ENCODE peak calls at places on chromosome 16, in five cellular contexts. I is heart left ventricle, E is testis, F is ovary, X is gastrocnemius medialis. C is an unnamed sample.

GRCh38 chr16:77723108-77723514 is 797 bp downstream of the NUDT7 start:
- DNase-seq in X (peak; percentile 11), F (peak; percentile 16), E (no peak), I (peak; percentile 23), C (no peak)

GRCh38 chr16:74019608-74020007 is 277.0 kb upstream of the PSMD7 start:
- DNase-seq in F (no peak), X (no peak), I (no peak), E (no peak), C (no peak)

GRCh38 chr16:11566398-11566797 is 20.3 kb downstream of the LITAF start:
- DNase-seq in F (no peak), X (no peak), E (no peak), I (no peak), C (no peak)

GRCh38 chr16:86389566-86390328 is 120.6 kb upstream of the FOXF1 start:
- DNase-seq in X (no peak), F (no peak), E (no peak), I (no peak), C (no peak)

GRCh38 chr16:70660672-70661350 is 14.5 kb downstream of the IL34 start:
- DNase-seq in F (no peak), I (no peak), E (no peak), X (no peak), C (no peak)

GRCh38 chr16:8716592-8716991 is 42.2 kb downstream of the ABAT start:
- DNase-seq in I (no peak), X (no peak), F (no peak), E (no peak), C (no peak)

GRCh38 chr16:86291491-86291890 is 218.8 kb upstream of the FOXF1 start:
- DNase-seq in I (no peak), E (no peak), F (no peak), X (no peak), C (no peak)

GRCh38 chr16:57801856-57802634 is at the start of gene KIFC3:
- DNase-seq in I (peak; percentile 92), F (peak; percentile 94), X (peak; percentile 31), E (peak; percentile 90), C (no peak)

GRCh38 chr16:55018881-55019280 is 88.2 kb downstream of the IRX5 start:
- DNase-seq in F (no peak), I (no peak), X (no peak), E (no peak), C (no peak)

GRCh38 chr16:31110106-31111034 is 2.2 kb downstream of the BCKDK start:
- DNase-seq in E (no peak), X (peak; percentile 40), I (no peak), F (no peak), C (no peak)

GRCh38 chr16:84827131-84827574 is 7.4 kb downstream of the CRISPLD2 start:
- DNase-seq in I (no peak), E (no peak), X (peak; percentile 39), F (no peak), C (no peak)
- TF ChIP-seq POLR2A in I (no peak), E (no peak), X (no peak), F (no peak), C (no peak)

GRCh38 chr16:104355-104754 is 26.3 kb downstream of the MPG start:
- DNase-seq in X (peak; percentile 75), E (no peak), F (no peak), I (no peak), C (no peak)

GRCh38 chr16:106623-107324 is 28.7 kb downstream of the MPG start:
- DNase-seq in F (peak; percentile 56), I (peak; percentile 58), X (peak; percentile 49), E (peak; percentile 80), C (no peak)

GRCh38 chr16:104828-105374 is 26.9 kb downstream of the MPG start:
- DNase-seq in E (no peak), X (no peak), F (no peak), I (no peak), C (no peak)

GRCh38 chr16:102060-102855 is 24.2 kb downstream of the MPG start:
- DNase-seq in F (peak; percentile 80), X (peak; percentile 87), E (peak; percentile 64), I (peak; percentile 78), C (no peak)

DNA sequence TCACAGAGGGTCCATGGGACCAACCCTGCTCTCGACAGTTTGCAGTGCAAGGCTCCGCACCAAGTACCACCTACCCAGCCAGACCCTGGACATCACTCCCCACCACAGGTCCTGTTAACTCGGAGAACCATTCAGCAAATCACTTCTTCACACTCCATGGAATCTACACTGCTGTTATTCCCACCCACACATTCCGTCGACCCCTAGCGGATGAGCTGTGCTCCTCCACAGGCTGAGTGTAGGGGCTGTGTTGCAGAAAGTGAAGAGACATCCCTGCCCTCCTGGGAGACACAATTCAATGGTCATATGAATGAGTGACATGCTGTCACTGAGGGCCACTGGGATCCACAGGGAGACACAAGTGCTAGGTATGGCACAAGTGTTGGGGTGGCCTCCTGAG is 27.5 kb downstream of the MPG start:
- DNase-seq in F (no peak), E (no peak), X (no peak), I (no peak), C (no peak)
- TF ChIP-seq CTCF in F (no peak), E (no peak), X (no peak), I (no peak), C (no peak)

GRCh38 chr16:63292036-63292435 is 1255.8 kb upstream of the CDH8 start:
- DNase-seq in F (no peak), I (no peak), E (no peak), X (no peak), C (no peak)

GRCh38 chr16:63289834-63290460 is 1253.7 kb upstream of the CDH8 start:
- DNase-seq in E (peak; percentile 66), I (peak; percentile 8), F (no peak), X (no peak), C (no peak)

DNA sequence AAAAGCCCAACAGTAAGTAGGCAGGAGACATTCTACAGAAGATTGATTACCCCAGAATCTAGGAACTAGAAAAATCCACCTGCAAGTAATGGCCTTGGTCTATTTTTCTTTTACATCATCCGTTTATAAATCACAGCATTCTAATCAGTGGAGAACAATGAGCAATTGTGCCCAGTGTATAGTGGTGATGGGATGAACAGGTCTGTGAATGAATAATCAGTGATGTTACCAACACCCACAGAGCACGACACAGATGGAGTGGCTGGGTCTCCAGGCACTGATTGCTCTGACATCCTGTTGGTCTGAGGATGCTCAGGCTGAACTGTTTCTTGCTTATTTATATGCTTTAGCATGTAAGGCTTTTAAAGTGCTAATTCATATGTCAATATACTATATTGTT is 1251.2 kb upstream of the CDH8 start:
- DNase-seq in I (no peak), F (no peak), X (no peak), E (no peak), C (no peak)
- TF ChIP-seq POLR2A in I (no peak), F (no peak), X (no peak), E (no peak), C (no peak)

GRCh38 chr16:548586-548985 is 11.6 kb upstream of the PRR35 start:
- DNase-seq in F (no peak), I (no peak), E (no peak), X (no peak), C (no peak)

GRCh38 chr16:544517-544916 is 15.7 kb upstream of the PRR35 start:
- DNase-seq in F (no peak), X (no peak), E (no peak), I (no peak), C (no peak)

GRCh38 chr16:549544-550263 is 10.5 kb upstream of the PRR35 start:
- DNase-seq in X (no peak), F (no peak), E (no peak), I (no peak), C (no peak)

GRCh38 chr16:543301-544164 is 16.0 kb downstream of the CAPN15 start:
- DNase-seq in E (no peak), I (no peak), F (no peak), X (no peak), C (no peak)

DNA sequence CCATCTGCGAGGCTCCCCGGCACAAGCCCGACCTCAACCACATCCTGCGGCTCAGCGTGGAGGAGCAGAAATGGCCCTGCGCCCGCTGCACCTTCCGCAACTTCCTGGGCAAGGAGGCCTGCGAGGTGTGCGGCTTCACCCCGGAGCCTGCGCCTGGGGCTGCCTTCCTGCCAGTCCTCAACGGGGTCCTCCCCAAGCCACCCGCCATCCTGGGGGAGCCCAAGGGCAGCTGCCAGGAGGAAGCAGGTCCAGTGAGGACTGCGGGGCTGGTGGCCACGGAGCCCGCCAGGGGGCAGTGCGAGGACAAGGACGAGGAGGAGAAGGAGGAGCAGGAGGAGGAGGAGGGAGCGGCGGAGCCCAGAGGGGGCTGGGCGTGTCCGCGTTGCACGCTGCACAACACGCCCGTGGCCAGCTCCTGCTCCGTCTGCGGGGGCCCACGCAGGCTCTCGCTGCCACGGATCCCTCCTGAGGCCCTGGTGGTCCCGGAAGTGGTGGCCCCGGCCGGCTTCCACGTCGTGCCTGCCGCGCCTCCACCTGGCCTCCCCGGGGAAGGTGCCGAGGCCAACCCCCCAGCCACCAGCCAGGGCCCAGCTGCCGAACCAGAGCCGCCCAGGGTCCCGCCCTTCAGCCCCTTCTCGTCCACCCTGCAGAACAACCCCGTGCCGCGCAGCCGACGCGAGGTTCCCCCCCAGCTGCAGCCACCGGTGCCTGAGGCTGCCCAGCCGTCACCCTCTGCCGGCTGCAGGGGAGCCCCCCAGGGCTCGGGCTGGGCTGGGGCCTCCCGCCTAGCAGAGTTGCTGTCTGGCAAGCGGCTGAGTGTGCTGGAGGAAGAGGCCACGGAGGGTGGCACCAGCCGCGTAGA is 13.1 kb upstream of the PRR35 start:
- DNase-seq in I (peak; percentile 58), X (peak; percentile 59), E (peak; percentile 84), F (peak; percentile 95), C (peak; percentile 75)
- TF ChIP-seq CTCF in I (peak; percentile 50), X (peak; percentile 42), E (peak; percentile 68), F (peak; percentile 54), C (peak; percentile 48)

GRCh38 chr16:84087461-84088151 is 29.1 kb downstream of the MBTPS1 start:
- DNase-seq in X (no peak), F (no peak), E (no peak), I (no peak), C (no peak)
- TF ChIP-seq POLR2A in X (no peak), F (no peak), E (no peak), I (no peak), C (no peak)

GRCh38 chr16:89987169-89987568 is 32.1 kb downstream of the DBNDD1 start:
- DNase-seq in X (no peak), F (no peak), E (no peak), I (no peak), C (no peak)
- TF ChIP-seq CTCF in X (no peak), F (no peak), E (no peak), I (no peak), C (no peak)

GRCh38 chr16:4687946-4688673 is 5.3 kb upstream of the NUDT16L1 start:
- DNase-seq in X (peak; percentile 83), F (no peak), E (no peak), I (no peak), C (no peak)
- TF ChIP-seq POLR2A in X (no peak), F (no peak), E (no peak), I (no peak), C (no peak)

DNA sequence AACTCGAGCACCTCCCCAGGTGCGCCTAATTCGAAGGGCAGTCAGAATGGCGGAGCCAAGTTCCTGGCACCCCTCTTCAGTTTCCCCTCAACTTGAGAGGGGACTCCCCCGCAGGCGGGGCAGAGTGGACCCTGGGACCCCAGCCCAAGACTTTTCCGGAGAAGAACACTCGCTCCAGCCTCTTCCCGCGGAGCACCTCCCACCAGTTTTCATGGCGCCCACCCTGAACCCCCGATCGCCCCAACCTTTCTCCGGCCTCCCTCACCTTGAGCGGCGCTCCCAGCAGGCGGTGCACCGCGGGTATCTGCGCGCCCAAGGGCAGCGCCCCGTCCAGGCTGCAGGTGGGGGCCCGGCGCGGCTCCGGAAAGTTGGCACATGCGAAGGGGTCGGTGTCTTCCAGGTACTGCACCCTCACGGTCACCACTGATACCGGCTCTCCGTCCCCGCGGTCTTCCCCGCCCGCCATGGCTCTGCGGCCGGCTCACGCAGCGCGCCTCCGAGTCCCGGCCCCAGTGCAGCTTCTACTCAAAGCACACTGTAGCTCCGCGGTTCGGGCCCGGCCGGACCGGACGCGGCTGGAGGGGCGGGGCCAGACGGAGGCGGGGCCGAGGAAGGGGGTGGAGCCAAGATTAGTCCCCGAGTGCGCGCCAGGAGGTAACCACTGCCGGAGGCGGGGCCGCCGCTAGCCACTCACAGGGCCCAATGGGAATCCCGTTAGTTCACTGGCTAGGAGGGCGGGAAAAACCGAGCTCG is at the start of gene FHOD1:
- DNase-seq in F (peak; percentile 99), I (peak; percentile 98), X (peak; percentile 99), E (peak; percentile 98), C (peak; percentile 97)
- TF ChIP-seq CTCF in F (no peak), I (no peak), X (no peak), E (peak; percentile 24), C (no peak)